ENCODE peak calls at places on chromosome 5, in six cellular contexts. One of them, this sample, is unnamed. For H4K20me1, the result is how much of the 10 kb centered on the place peaks cover.

GRCh38 chr5:177526191-177526590 is 9.4 kb upstream of the DDX41 start:
- DNase-seq in astrocyte: no peak
- DNase-seq in PC-9: no peak
- DNase-seq in IMR-90: no peak
- DNase-seq in PC-3: no peak
- DNase-seq in OCI-LY7: no peak
- DNase-seq in this sample: no peak

GRCh38 chr5:138109463-138110265 is 25.8 kb downstream of the WNT8A start:
- DNase-seq in astrocyte: peak
- DNase-seq in PC-9: peak
- DNase-seq in IMR-90: peak
- DNase-seq in PC-3: peak
- DNase-seq in OCI-LY7: no peak
- DNase-seq in this sample: no peak

GRCh38 chr5:34415559-34416198 is 240.4 kb upstream of the RAI14 start:
- DNase-seq in astrocyte: no peak
- DNase-seq in PC-9: no peak
- DNase-seq in IMR-90: peak
- DNase-seq in PC-3: no peak
- DNase-seq in OCI-LY7: no peak
- DNase-seq in this sample: no peak

GRCh38 chr5:140175367-140176027 is 509 bp downstream of the CYSTM1 start:
- DNase-seq in astrocyte: peak
- DNase-seq in PC-9: peak
- DNase-seq in IMR-90: peak
- DNase-seq in PC-3: peak
- DNase-seq in OCI-LY7: peak
- DNase-seq in this sample: peak

GRCh38 chr5:37696190-37697021 is 143.4 kb downstream of the GDNF start:
- DNase-seq in astrocyte: peak
- DNase-seq in PC-9: peak
- DNase-seq in IMR-90: peak
- DNase-seq in PC-3: peak
- DNase-seq in OCI-LY7: no peak
- DNase-seq in this sample: no peak

GRCh38 chr5:131382407-131383395 is 118.8 kb downstream of the CDC42SE2 start:
- DNase-seq in astrocyte: no peak
- DNase-seq in PC-9: peak
- DNase-seq in IMR-90: peak
- DNase-seq in PC-3: peak
- DNase-seq in OCI-LY7: peak
- DNase-seq in this sample: peak

GRCh38 chr5:98774192-98775046 is 956 bp downstream of the RGMB start:
- DNase-seq in astrocyte: peak
- DNase-seq in PC-9: peak
- DNase-seq in IMR-90: peak
- DNase-seq in PC-3: peak
- DNase-seq in OCI-LY7: peak
- DNase-seq in this sample: no peak

GRCh38 chr5:2038337-2039179 is 155.8 kb upstream of the IRX4 start:
- DNase-seq in astrocyte: no peak
- DNase-seq in PC-9: no peak
- DNase-seq in IMR-90: peak
- DNase-seq in PC-3: peak
- DNase-seq in OCI-LY7: peak
- DNase-seq in this sample: peak

GRCh38 chr5:69265931-69266330 is 31.2 kb downstream of the CDK7 start:
- DNase-seq in astrocyte: no peak
- DNase-seq in PC-9: no peak
- DNase-seq in IMR-90: no peak
- DNase-seq in PC-3: peak
- DNase-seq in OCI-LY7: peak
- DNase-seq in this sample: no peak

GRCh38 chr5:112784726-112785125 is 47.0 kb downstream of the APC start:
- DNase-seq in astrocyte: no peak
- DNase-seq in PC-9: no peak
- DNase-seq in IMR-90: peak
- DNase-seq in PC-3: no peak
- DNase-seq in OCI-LY7: no peak
- DNase-seq in this sample: no peak

GRCh38 chr5:76372320-76373054 is 30.6 kb upstream of the IQGAP2 start:
- DNase-seq in astrocyte: peak
- DNase-seq in PC-9: peak
- DNase-seq in IMR-90: peak
- DNase-seq in PC-3: peak
- DNase-seq in OCI-LY7: no peak
- DNase-seq in this sample: no peak

GRCh38 chr5:10259916-10260315 is 9.8 kb downstream of the CCT5 start:
- DNase-seq in astrocyte: no peak
- DNase-seq in PC-9: no peak
- DNase-seq in IMR-90: no peak
- DNase-seq in PC-3: no peak
- DNase-seq in OCI-LY7: no peak
- DNase-seq in this sample: no peak
- H4K20me1 ChIP-seq in astrocyte: half or more
- H4K20me1 ChIP-seq in PC-9: half or more
- H4K20me1 ChIP-seq in IMR-90: under half
- H4K20me1 ChIP-seq in PC-3: half or more
- H4K20me1 ChIP-seq in OCI-LY7: under half
- H4K20me1 ChIP-seq in this sample: half or more

GRCh38 chr5:886051-886450 is 6.5 kb downstream of the BRD9 start:
- DNase-seq in astrocyte: no peak
- DNase-seq in PC-9: no peak
- DNase-seq in IMR-90: no peak
- DNase-seq in PC-3: no peak
- DNase-seq in OCI-LY7: no peak
- DNase-seq in this sample: no peak
- H4K20me1 ChIP-seq in astrocyte: half or more
- H4K20me1 ChIP-seq in PC-9: under half
- H4K20me1 ChIP-seq in IMR-90: under half
- H4K20me1 ChIP-seq in PC-3: under half
- H4K20me1 ChIP-seq in OCI-LY7: under half
- H4K20me1 ChIP-seq in this sample: half or more

DNA sequence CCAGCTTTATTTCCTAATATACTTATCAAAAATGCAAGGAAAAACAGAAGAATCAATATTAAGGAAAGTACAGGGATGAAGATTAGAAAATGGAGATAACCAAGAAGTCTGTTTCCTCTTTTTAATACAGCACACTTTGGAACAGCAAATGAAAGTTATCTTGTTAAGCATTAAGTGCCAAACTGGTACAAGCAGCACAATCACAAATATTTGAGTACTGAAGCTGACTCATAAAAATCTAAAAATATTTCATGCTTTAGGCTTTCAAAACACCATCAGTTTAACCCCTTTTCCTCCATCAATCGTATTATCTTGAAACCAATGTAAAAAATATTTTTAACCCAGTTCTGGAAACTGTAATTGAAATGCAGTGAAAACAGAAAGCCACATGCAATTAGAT is 2.7 kb downstream of the FBXW11 start:
- DNase-seq in astrocyte: peak
- DNase-seq in PC-9: no peak
- DNase-seq in IMR-90: no peak
- DNase-seq in PC-3: peak
- DNase-seq in OCI-LY7: no peak
- DNase-seq in this sample: no peak
- H4K20me1 ChIP-seq in astrocyte: half or more
- H4K20me1 ChIP-seq in PC-9: under half
- H4K20me1 ChIP-seq in IMR-90: half or more
- H4K20me1 ChIP-seq in PC-3: under half
- H4K20me1 ChIP-seq in OCI-LY7: under half
- H4K20me1 ChIP-seq in this sample: under half

GRCh38 chr5:158878227-158878626 is 221.5 kb downstream of the EBF1 start:
- DNase-seq in astrocyte: no peak
- DNase-seq in PC-9: no peak
- DNase-seq in IMR-90: no peak
- DNase-seq in PC-3: no peak
- DNase-seq in OCI-LY7: peak
- DNase-seq in this sample: no peak

GRCh38 chr5:158876263-158876942 is 223.3 kb downstream of the EBF1 start:
- DNase-seq in astrocyte: no peak
- DNase-seq in PC-9: no peak
- DNase-seq in IMR-90: no peak
- DNase-seq in PC-3: no peak
- DNase-seq in OCI-LY7: peak
- DNase-seq in this sample: no peak

GRCh38 chr5:158879993-158880392 is 219.7 kb downstream of the EBF1 start:
- DNase-seq in astrocyte: no peak
- DNase-seq in PC-9: no peak
- DNase-seq in IMR-90: no peak
- DNase-seq in PC-3: no peak
- DNase-seq in OCI-LY7: no peak
- DNase-seq in this sample: no peak

GRCh38 chr5:158877124-158877581 is 222.6 kb downstream of the EBF1 start:
- DNase-seq in astrocyte: no peak
- DNase-seq in PC-9: no peak
- DNase-seq in IMR-90: no peak
- DNase-seq in PC-3: no peak
- DNase-seq in OCI-LY7: peak
- DNase-seq in this sample: no peak

GRCh38 chr5:158877706-158878105 is 222.0 kb downstream of the EBF1 start:
- DNase-seq in astrocyte: no peak
- DNase-seq in PC-9: no peak
- DNase-seq in IMR-90: no peak
- DNase-seq in PC-3: no peak
- DNase-seq in OCI-LY7: no peak
- DNase-seq in this sample: no peak
- H4K20me1 ChIP-seq in astrocyte: under half
- H4K20me1 ChIP-seq in PC-9: under half
- H4K20me1 ChIP-seq in IMR-90: under half
- H4K20me1 ChIP-seq in PC-3: under half
- H4K20me1 ChIP-seq in OCI-LY7: under half
- H4K20me1 ChIP-seq in this sample: under half

GRCh38 chr5:135377751-135378680 is 21.0 kb downstream of the MACROH2A1 start:
- DNase-seq in astrocyte: no peak
- DNase-seq in PC-9: no peak
- DNase-seq in IMR-90: no peak
- DNase-seq in PC-3: no peak
- DNase-seq in OCI-LY7: no peak
- DNase-seq in this sample: no peak
- H4K20me1 ChIP-seq in astrocyte: half or more
- H4K20me1 ChIP-seq in PC-9: half or more
- H4K20me1 ChIP-seq in IMR-90: under half
- H4K20me1 ChIP-seq in PC-3: under half
- H4K20me1 ChIP-seq in OCI-LY7: under half
- H4K20me1 ChIP-seq in this sample: half or more

DNA sequence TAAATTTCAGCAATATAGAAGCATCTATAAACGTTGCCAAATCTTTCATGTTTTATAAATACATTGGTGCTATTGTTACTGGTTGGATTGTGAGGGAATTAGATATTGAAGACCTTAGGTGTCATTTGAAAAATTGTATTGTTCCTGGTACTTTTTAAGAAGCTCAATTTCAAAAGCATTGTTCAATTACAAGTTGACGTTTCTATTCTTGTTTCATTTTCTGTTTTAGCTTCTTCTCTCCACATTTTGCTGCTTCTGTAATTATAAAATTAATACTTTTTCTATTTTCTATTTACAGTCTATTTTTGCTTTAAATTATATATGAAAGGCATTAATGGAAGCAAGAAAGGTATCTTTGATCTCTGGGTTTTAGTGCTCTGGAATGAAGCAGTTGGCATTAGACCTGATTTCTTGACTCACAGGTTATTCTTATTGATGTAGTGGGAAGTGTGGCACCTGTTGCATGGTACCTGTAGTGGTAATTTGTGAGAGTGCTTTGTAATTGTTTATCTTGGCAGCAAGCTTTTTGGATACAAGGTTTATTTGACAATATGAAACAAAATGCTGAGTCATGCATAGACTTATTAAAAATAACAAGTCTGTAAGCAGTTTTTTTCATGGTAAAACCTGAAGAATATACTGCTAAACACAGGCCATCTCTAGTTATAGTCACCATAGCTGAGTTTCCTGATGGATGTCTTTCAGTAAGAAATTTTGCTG is 13.2 kb downstream of the MACIR start:
- DNase-seq in astrocyte: peak
- DNase-seq in PC-9: peak
- DNase-seq in IMR-90: peak
- DNase-seq in PC-3: peak
- DNase-seq in OCI-LY7: no peak
- DNase-seq in this sample: no peak
- H4K20me1 ChIP-seq in astrocyte: under half
- H4K20me1 ChIP-seq in PC-9: under half
- H4K20me1 ChIP-seq in IMR-90: under half
- H4K20me1 ChIP-seq in PC-3: under half
- H4K20me1 ChIP-seq in OCI-LY7: under half
- H4K20me1 ChIP-seq in this sample: under half

GRCh38 chr5:173804579-173804978 is 83.6 kb upstream of the CPEB4 start:
- DNase-seq in astrocyte: no peak
- DNase-seq in PC-9: no peak
- DNase-seq in IMR-90: no peak
- DNase-seq in PC-3: no peak
- DNase-seq in OCI-LY7: no peak
- DNase-seq in this sample: no peak

GRCh38 chr5:173808079-173808808 is 79.9 kb upstream of the CPEB4 start:
- DNase-seq in astrocyte: no peak
- DNase-seq in PC-9: no peak
- DNase-seq in IMR-90: no peak
- DNase-seq in PC-3: no peak
- DNase-seq in OCI-LY7: no peak
- DNase-seq in this sample: no peak

GRCh38 chr5:173807150-173807784 is 80.9 kb upstream of the CPEB4 start:
- DNase-seq in astrocyte: no peak
- DNase-seq in PC-9: no peak
- DNase-seq in IMR-90: no peak
- DNase-seq in PC-3: no peak
- DNase-seq in OCI-LY7: no peak
- DNase-seq in this sample: no peak

GRCh38 chr5:173809014-173809413 is 79.1 kb upstream of the CPEB4 start:
- DNase-seq in astrocyte: no peak
- DNase-seq in PC-9: no peak
- DNase-seq in IMR-90: no peak
- DNase-seq in PC-3: no peak
- DNase-seq in OCI-LY7: no peak
- DNase-seq in this sample: no peak

GRCh38 chr5:173806270-173807035 is 81.7 kb upstream of the CPEB4 start:
- DNase-seq in astrocyte: no peak
- DNase-seq in PC-9: no peak
- DNase-seq in IMR-90: no peak
- DNase-seq in PC-3: peak
- DNase-seq in OCI-LY7: no peak
- DNase-seq in this sample: no peak
- H4K20me1 ChIP-seq in astrocyte: under half
- H4K20me1 ChIP-seq in PC-9: under half
- H4K20me1 ChIP-seq in IMR-90: under half
- H4K20me1 ChIP-seq in PC-3: under half
- H4K20me1 ChIP-seq in OCI-LY7: under half
- H4K20me1 ChIP-seq in this sample: under half

This sample was measured in DND-41.